ENCODE peak calls at places on chromosomes 5 and 9, in six cellular contexts. B, P, Q, Z, U and O are unnamed samples.

GRCh38 chr5:177357459-177358332 is at the start of gene RGS14:
- DNase-seq in B (no peak), P (peak), Q (no peak), Z (no peak), U (peak), O (peak)

GRCh38 chr5:64949331-64949730 is 180.6 kb downstream of the CWC27 start:
- DNase-seq in B (no peak), P (no peak), Q (no peak), Z (no peak), U (no peak), O (no peak)

GRCh38 chr5:74651710-74652109 is 11.2 kb upstream of the ENC1 start:
- DNase-seq in B (no peak), P (peak), Q (no peak), Z (no peak), U (no peak), O (no peak)

GRCh38 chr5:77197840-77198554 is 12.5 kb upstream of the PDE8B start:
- DNase-seq in B (no peak), P (no peak), Q (no peak), Z (no peak), U (no peak), O (no peak)

GRCh38 chr9:7976167-7976755 is 176.7 kb upstream of the DMAC1 start:
- DNase-seq in B (no peak), P (no peak), Q (no peak), Z (no peak), U (peak), O (peak)

GRCh38 chr9:132239999-132240859 is 78.4 kb downstream of the NTNG2 start:
- DNase-seq in B (no peak), P (no peak), Q (no peak), Z (no peak), U (no peak), O (no peak)

GRCh38 chr5:126631920-126632319 is 31.2 kb downstream of the PHAX start:
- DNase-seq in B (peak), P (no peak), Q (no peak), Z (no peak), U (no peak), O (no peak)

GRCh38 chr5:154485850-154486426 is 7.9 kb upstream of the HAND1 start:
- DNase-seq in B (no peak), P (no peak), Q (peak), Z (no peak), U (no peak), O (no peak)

GRCh38 chr5:4212981-4213819 is 617.6 kb downstream of the IRX1 start:
- DNase-seq in B (no peak), P (no peak), Q (no peak), Z (no peak), U (no peak), O (no peak)

GRCh38 chr5:98992552-98992951 is 63.7 kb upstream of the CHD1 start:
- DNase-seq in B (no peak), P (no peak), Q (no peak), Z (no peak), U (no peak), O (no peak)

GRCh38 chr9:129559506-129559881 is 61.4 kb downstream of the C9orf50 start:
- DNase-seq in B (no peak), P (no peak), Q (no peak), Z (no peak), U (no peak), O (no peak)

GRCh38 chr9:88969646-88970373 is 21.5 kb upstream of the S1PR3 start:
- DNase-seq in B (no peak), P (no peak), Q (no peak), Z (no peak), U (no peak), O (no peak)

GRCh38 chr5:68240196-68240595 is 24.6 kb downstream of the PIK3R1 start:
- DNase-seq in B (no peak), P (no peak), Q (no peak), Z (no peak), U (no peak), O (no peak)

GRCh38 chr5:74322944-74323343 is 317.6 kb downstream of the ENC1 start:
- DNase-seq in B (no peak), P (no peak), Q (no peak), Z (no peak), U (no peak), O (no peak)

GRCh38 chr9:94150890-94151660 is 66.8 kb downstream of the PTPDC1 start:
- DNase-seq in B (peak), P (no peak), Q (no peak), Z (no peak), U (no peak), O (no peak)

GRCh38 chr5:6158974-6159863 is 219.1 kb downstream of the MED10 start:
- DNase-seq in B (peak), P (no peak), Q (no peak), Z (no peak), U (no peak), O (no peak)

GRCh38 chr5:418681-419121 is 24.3 kb upstream of the EXOC3 start:
- DNase-seq in B (no peak), P (no peak), Q (peak), Z (no peak), U (no peak), O (no peak)

GRCh38 chr5:77266291-77266690 is 55.8 kb downstream of the PDE8B start:
- DNase-seq in B (no peak), P (no peak), Q (no peak), Z (no peak), U (no peak), O (no peak)

GRCh38 chr5:53779541-53779981 is 219.1 kb downstream of the NDUFS4 start:
- DNase-seq in B (no peak), P (no peak), Q (no peak), Z (no peak), U (no peak), O (no peak)

GRCh38 chr5:144566747-144567415 is 396.2 kb downstream of the KCTD16 start:
- DNase-seq in B (no peak), P (no peak), Q (no peak), Z (no peak), U (no peak), O (no peak)

GRCh38 chr5:130109152-130109551 is 204.9 kb downstream of the CHSY3 start:
- DNase-seq in B (peak), P (no peak), Q (no peak), Z (no peak), U (no peak), O (no peak)

GRCh38 chr5:32690153-32690552 is 21.0 kb upstream of the NPR3 start:
- DNase-seq in B (peak), P (no peak), Q (no peak), Z (no peak), U (no peak), O (no peak)

GRCh38 chr5:135362102-135362501 is 36.9 kb downstream of the MACROH2A1 start:
- DNase-seq in B (no peak), P (no peak), Q (no peak), Z (no peak), U (no peak), O (no peak)

GRCh38 chr5:123549256-123549904 is 37.4 kb downstream of the CSNK1G3 start:
- DNase-seq in B (no peak), P (no peak), Q (no peak), Z (no peak), U (no peak), O (peak)

GRCh38 chr9:96061293-96061987 is 185.9 kb downstream of the ERCC6L2 start:
- DNase-seq in B (peak), P (peak), Q (no peak), Z (no peak), U (peak), O (no peak)

GRCh38 chr9:116365056-116365471 is 211.5 kb downstream of the PAPPA start:
- DNase-seq in B (no peak), P (peak), Q (no peak), Z (no peak), U (no peak), O (no peak)

GRCh38 chr5:53256746-53257145 is 147.2 kb upstream of the MOCS2 start:
- DNase-seq in B (no peak), P (no peak), Q (no peak), Z (no peak), U (no peak), O (no peak)

GRCh38 chr9:6715755-6716643 is 41.8 kb upstream of the KDM4C start:
- DNase-seq in B (peak), P (peak), Q (peak), Z (peak), U (no peak), O (peak)

GRCh38 chr5:134138416-134139376 is 24.2 kb downstream of the TCF7 start:
- DNase-seq in B (no peak), P (peak), Q (peak), Z (peak), U (peak), O (peak)

GRCh38 chr5:169701910-169702451 is 64.9 kb downstream of the DOCK2 start:
- DNase-seq in B (no peak), P (no peak), Q (no peak), Z (no peak), U (no peak), O (no peak)

GRCh38 chr9:112044183-112044582 is 130.9 kb downstream of the SUSD1 start:
- DNase-seq in B (no peak), P (no peak), Q (no peak), Z (no peak), U (no peak), O (no peak)

DNA sequence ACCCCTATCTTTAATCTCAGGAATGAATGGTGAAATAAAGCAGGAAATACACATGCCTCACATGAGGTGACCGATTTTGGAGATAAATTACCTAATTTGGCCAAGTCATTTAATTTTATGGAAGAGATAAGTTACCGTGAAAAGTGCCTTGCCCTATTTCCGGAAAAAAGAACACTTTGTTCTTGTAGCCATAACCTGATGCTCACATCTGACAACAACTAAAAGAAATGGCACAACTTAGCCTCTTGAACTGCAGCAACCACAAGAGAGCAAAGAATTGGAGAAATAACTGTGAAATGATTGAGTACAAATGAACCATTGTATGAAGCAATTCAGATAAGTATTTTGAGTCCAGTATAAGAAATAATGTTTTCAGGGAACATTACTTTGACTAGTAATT is 628.1 kb upstream of the TYRP1 start:
- DNase-seq in B (no peak), P (no peak), Q (no peak), Z (no peak), U (no peak), O (no peak)
- TF ChIP-seq POLR2AphosphoS5 in B (no peak), P (no peak), Q (no peak), Z (peak), U (no peak), O (no peak)

DNA sequence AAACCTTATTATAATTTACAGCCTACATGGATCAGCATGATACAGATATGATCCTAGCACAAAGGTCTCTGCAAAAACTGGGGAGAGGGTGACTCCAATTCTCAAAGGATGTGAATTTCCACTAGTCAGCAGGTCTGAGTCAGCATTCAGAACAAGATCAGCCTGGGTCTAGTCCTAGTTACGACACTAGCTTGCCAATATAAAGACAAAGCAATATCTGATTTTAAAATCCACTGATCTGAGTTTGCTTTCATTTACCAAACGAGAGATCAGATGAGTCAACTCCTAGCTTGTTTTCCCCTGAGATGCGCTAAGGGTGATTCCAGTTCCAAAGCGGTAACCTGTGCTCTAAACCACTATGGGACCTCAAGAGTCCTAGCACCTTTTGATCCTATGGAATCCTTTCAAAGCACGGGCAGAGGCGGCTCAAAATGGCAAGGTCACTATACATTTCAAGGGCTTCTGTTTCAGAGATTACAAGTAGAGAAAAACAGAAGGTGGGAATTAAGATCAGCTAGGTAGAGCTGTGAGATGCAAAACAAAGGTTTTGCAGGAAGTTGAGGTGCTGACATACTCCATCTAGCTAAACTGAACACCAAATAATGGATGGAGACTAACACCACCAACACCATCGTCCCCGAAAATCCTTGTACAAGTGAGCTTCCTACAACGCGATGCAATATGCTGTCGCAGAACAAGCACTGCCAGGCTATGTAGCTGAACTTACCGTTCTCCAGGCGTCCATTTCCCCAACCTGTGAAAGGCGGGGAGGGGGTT is 935 bp downstream of the SLC25A51 start:
- DNase-seq in B (peak), P (no peak), Q (no peak), Z (no peak), U (no peak), O (no peak)
- TF ChIP-seq POLR2A in B (no peak), P (no peak), Q (no peak), Z (no peak), U (no peak), O (no peak)

DNA sequence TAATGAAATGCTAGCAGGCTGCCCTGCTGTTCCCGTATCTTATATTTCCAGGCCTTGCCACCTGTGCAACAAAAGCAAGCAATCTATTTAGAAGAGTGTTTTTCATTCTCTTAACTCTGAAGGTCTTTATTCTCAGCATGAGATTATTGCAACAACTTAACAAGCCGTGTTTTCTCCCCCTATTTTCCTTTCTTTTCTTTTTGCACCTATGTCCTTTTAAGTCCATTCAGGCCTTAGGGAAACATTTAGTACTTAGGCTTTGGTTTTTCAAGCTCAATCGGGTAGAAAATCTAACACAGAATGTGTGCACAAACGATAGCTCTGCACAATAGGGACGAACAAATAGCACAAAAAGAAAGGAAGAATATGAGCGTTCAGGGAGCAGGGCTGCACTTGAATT is 89.6 kb upstream of the DMRTA1 start:
- DNase-seq in B (no peak), P (no peak), Q (no peak), Z (no peak), U (no peak), O (no peak)
- TF ChIP-seq POLR2AphosphoS5 in B (no peak), P (no peak), Q (no peak), Z (no peak), U (no peak), O (no peak)

GRCh38 chr9:136949817-136950655 is 2.0 kb upstream of the LCN12 start:
- DNase-seq in B (peak), P (peak), Q (peak), Z (peak), U (peak), O (peak)
- TF ChIP-seq POLR2A in B (peak), P (no peak), Q (no peak), Z (peak), U (no peak), O (peak)

DNA sequence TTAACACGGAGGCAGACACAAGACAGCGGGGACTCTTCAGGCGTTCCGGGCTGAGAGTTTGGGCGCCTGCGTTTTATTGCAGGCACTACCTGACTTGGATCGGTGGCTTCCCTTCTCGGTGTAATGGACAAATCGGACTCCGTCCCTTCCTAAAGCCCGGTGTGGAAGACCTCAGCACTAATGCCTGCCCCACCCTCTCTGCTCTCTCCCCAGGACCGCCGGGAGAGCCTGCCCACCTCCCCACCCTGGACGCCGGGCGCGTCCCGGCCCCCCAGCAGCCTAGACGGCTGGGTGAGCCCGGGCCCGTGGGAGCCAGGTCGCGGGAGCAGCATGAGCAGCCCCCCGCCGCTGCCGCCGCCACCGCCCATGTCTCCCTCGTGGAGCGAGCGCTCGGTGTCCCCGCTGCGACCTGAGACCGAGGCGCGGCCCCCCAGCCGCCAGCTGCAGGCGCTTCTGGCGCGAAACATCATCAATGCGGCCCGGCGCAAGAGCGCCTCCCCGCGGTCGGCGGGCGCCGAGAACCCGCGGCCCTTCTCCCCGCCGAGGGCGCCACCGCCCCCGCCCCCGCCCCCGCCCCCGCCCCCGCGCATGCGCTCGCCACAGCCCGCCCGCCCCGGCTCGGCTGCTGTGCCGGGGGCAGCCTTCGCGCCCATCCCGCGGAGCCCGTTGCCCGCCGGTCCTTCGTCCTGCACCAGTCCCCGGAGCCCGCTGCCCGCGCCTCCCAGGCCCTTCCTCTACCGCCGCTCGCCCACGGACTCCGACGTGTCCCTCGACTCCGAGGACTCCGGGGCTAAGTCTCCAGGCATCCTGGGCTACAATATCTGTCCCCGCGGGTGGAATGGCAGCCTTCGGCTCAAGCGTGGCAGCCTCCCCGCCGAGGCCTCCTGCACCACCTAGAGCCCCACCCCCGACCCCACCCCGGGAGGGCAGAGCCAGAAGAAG is 4.6 kb upstream of the MYOZ3 start:
- DNase-seq in B (peak), P (peak), Q (peak), Z (peak), U (peak), O (peak)
- TF ChIP-seq POLR2AphosphoS5 in B (no peak), P (peak), Q (no peak), Z (peak), U (no peak), O (no peak)

GRCh38 chr5:139379626-139380449 is 3.3 kb downstream of the SLC23A1 start:
- DNase-seq in B (no peak), P (no peak), Q (peak), Z (no peak), U (no peak), O (no peak)

GRCh38 chr5:139377226-139377625 is 5.9 kb downstream of the SLC23A1 start:
- DNase-seq in B (no peak), P (no peak), Q (peak), Z (no peak), U (no peak), O (no peak)

GRCh38 chr5:139376364-139376763 is 6.7 kb downstream of the SLC23A1 start:
- DNase-seq in B (no peak), P (no peak), Q (no peak), Z (no peak), U (no peak), O (no peak)

GRCh38 chr5:139378101-139378825 is 4.8 kb downstream of the SLC23A1 start:
- DNase-seq in B (no peak), P (no peak), Q (peak), Z (peak), U (no peak), O (no peak)

GRCh38 chr5:139378941-139379361 is 4.1 kb downstream of the SLC23A1 start:
- DNase-seq in B (no peak), P (no peak), Q (peak), Z (peak), U (no peak), O (no peak)
- TF ChIP-seq POLR2A in B (no peak), P (no peak), Q (no peak), Z (no peak), U (no peak), O (no peak)